ENCODE peak calls at places on chromosomes 2 and 18, in eight cellular contexts. One of them, this sample, is unnamed.

GRCh38 chr2:33033524-33034150 is 86.9 kb downstream of the LTBP1 start:
- DNase-seq in KG1: no peak
- DNase-seq in NCI-H1105: no peak
- DNase-seq in HCT116: peak; percentile 10
- DNase-seq in hypothalamus: no peak
- DNase-seq in naive B cell: no peak
- DNase-seq in adipocyte: peak; percentile 80
- DNase-seq in activated T-cell treated with anti-CD3 and anti-CD28 coated beads for 48 hours: no peak
- DNase-seq in this sample: no peak

GRCh38 chr2:127610561-127610960 is 35.4 kb upstream of the GPR17 start:
- DNase-seq in KG1: no peak
- DNase-seq in NCI-H1105: no peak
- DNase-seq in HCT116: no peak
- DNase-seq in hypothalamus: no peak
- DNase-seq in naive B cell: no peak
- DNase-seq in adipocyte: no peak
- DNase-seq in activated T-cell treated with anti-CD3 and anti-CD28 coated beads for 48 hours: no peak
- DNase-seq in this sample: no peak

GRCh38 chr2:234528410-234529150 is 31.7 kb upstream of the ARL4C start:
- DNase-seq in KG1: no peak
- DNase-seq in NCI-H1105: no peak
- DNase-seq in HCT116: no peak
- DNase-seq in hypothalamus: no peak
- DNase-seq in naive B cell: no peak
- DNase-seq in adipocyte: no peak
- DNase-seq in activated T-cell treated with anti-CD3 and anti-CD28 coated beads for 48 hours: no peak
- DNase-seq in this sample: no peak

GRCh38 chr2:134846213-134846612 is 7.8 kb downstream of the ACMSD start:
- DNase-seq in KG1: no peak
- DNase-seq in NCI-H1105: no peak
- DNase-seq in HCT116: no peak
- DNase-seq in hypothalamus: no peak
- DNase-seq in naive B cell: no peak
- DNase-seq in adipocyte: no peak
- DNase-seq in activated T-cell treated with anti-CD3 and anti-CD28 coated beads for 48 hours: no peak
- DNase-seq in this sample: no peak

GRCh38 chr18:3115430-3116025 is 102.6 kb upstream of the LPIN2 start:
- DNase-seq in KG1: no peak
- DNase-seq in NCI-H1105: no peak
- DNase-seq in HCT116: no peak
- DNase-seq in hypothalamus: no peak
- DNase-seq in naive B cell: no peak
- DNase-seq in adipocyte: no peak
- DNase-seq in activated T-cell treated with anti-CD3 and anti-CD28 coated beads for 48 hours: no peak
- DNase-seq in this sample: no peak

GRCh38 chr2:238141541-238142318 is 3.3 kb downstream of the KLHL30 start:
- DNase-seq in KG1: no peak
- DNase-seq in NCI-H1105: no peak
- DNase-seq in HCT116: peak; percentile 47
- DNase-seq in hypothalamus: no peak
- DNase-seq in naive B cell: no peak
- DNase-seq in adipocyte: no peak
- DNase-seq in activated T-cell treated with anti-CD3 and anti-CD28 coated beads for 48 hours: no peak
- DNase-seq in this sample: no peak

GRCh38 chr2:152491139-152491472 is 156.1 kb downstream of the FMNL2 start:
- DNase-seq in KG1: no peak
- DNase-seq in NCI-H1105: no peak
- DNase-seq in HCT116: no peak
- DNase-seq in hypothalamus: peak; percentile 32
- DNase-seq in naive B cell: no peak
- DNase-seq in adipocyte: no peak
- DNase-seq in activated T-cell treated with anti-CD3 and anti-CD28 coated beads for 48 hours: no peak
- DNase-seq in this sample: no peak

GRCh38 chr2:20177556-20178403 is 47.1 kb downstream of the SDC1 start:
- DNase-seq in KG1: no peak
- DNase-seq in NCI-H1105: no peak
- DNase-seq in HCT116: no peak
- DNase-seq in hypothalamus: no peak
- DNase-seq in naive B cell: no peak
- DNase-seq in adipocyte: no peak
- DNase-seq in activated T-cell treated with anti-CD3 and anti-CD28 coated beads for 48 hours: no peak
- DNase-seq in this sample: no peak

GRCh38 chr2:24955232-24955631 is 16.5 kb downstream of the DNAJC27 start:
- DNase-seq in KG1: no peak
- DNase-seq in NCI-H1105: no peak
- DNase-seq in HCT116: no peak
- DNase-seq in hypothalamus: no peak
- DNase-seq in naive B cell: no peak
- DNase-seq in adipocyte: no peak
- DNase-seq in activated T-cell treated with anti-CD3 and anti-CD28 coated beads for 48 hours: no peak
- DNase-seq in this sample: no peak

GRCh38 chr2:230326453-230327417 is at the start of gene SP140L:
- DNase-seq in KG1: peak; percentile 47
- DNase-seq in NCI-H1105: no peak
- DNase-seq in HCT116: peak; percentile 49
- DNase-seq in hypothalamus: no peak
- DNase-seq in naive B cell: peak; percentile 71
- DNase-seq in adipocyte: peak; percentile 90
- DNase-seq in activated T-cell treated with anti-CD3 and anti-CD28 coated beads for 48 hours: peak; percentile 70
- DNase-seq in this sample: peak; percentile 50

GRCh38 chr2:228318218-228318617 is 136.7 kb upstream of the SPHKAP start:
- DNase-seq in KG1: no peak
- DNase-seq in NCI-H1105: peak; percentile 23
- DNase-seq in HCT116: peak; percentile 27
- DNase-seq in hypothalamus: no peak
- DNase-seq in naive B cell: no peak
- DNase-seq in adipocyte: peak; percentile 29
- DNase-seq in activated T-cell treated with anti-CD3 and anti-CD28 coated beads for 48 hours: no peak
- DNase-seq in this sample: no peak

GRCh38 chr2:207951734-207952480 is 73.4 kb downstream of the PLEKHM3 start:
- DNase-seq in KG1: no peak
- DNase-seq in NCI-H1105: no peak
- DNase-seq in HCT116: no peak
- DNase-seq in hypothalamus: no peak
- DNase-seq in naive B cell: no peak
- DNase-seq in adipocyte: no peak
- DNase-seq in activated T-cell treated with anti-CD3 and anti-CD28 coated beads for 48 hours: no peak
- DNase-seq in this sample: no peak